ENCODE peak calls at places on chromosomes 2 and 18, in six cellular contexts. Q, T, B, K, M and L are unnamed samples.

GRCh38 chr2:240435457-240435954 is at the start of gene GPC1:
- DNase-seq in B (peak; percentile 56), K (peak; percentile 89), T (peak; percentile 80), M (peak; percentile 85), Q (peak; percentile 64), L (peak; percentile 85)

GRCh38 chr2:85861180-85861579 is 27.6 kb downstream of the ST3GAL5 start:
- DNase-seq in Q (no peak), B (no peak), M (no peak), T (no peak), K (no peak), L (no peak)

GRCh38 chr2:151032741-151033152 is 228.9 kb downstream of the RBM43 start:
- DNase-seq in B (peak; percentile 94), T (no peak), M (no peak), K (no peak), Q (no peak), L (no peak)

GRCh38 chr2:175560521-175561164 is 379.1 kb upstream of the ATP5MC3 start:
- DNase-seq in Q (no peak), B (no peak), T (no peak), M (no peak), K (no peak), L (no peak)

GRCh38 chr2:135030826-135031225 is 16.4 kb downstream of the MAP3K19 start:
- DNase-seq in Q (no peak), B (peak; percentile 39), M (no peak), K (peak; percentile 74), T (no peak), L (no peak)

GRCh38 chr2:25018681-25019080 is 23.2 kb upstream of the EFR3B start:
- DNase-seq in M (no peak), K (no peak), T (no peak), B (no peak), Q (no peak), L (no peak)

GRCh38 chr2:174059178-174059874 is 94.2 kb upstream of the SP3 start:
- DNase-seq in K (no peak), B (peak; percentile 72), Q (no peak), M (no peak), T (no peak), L (no peak)

GRCh38 chr2:86150502-86150901 is 44.5 kb downstream of the PTCD3 start:
- DNase-seq in B (no peak), K (no peak), Q (no peak), T (no peak), M (no peak), L (no peak)

GRCh38 chr18:68428026-68428425 is 286.9 kb downstream of the TMX3 start:
- DNase-seq in K (no peak), M (no peak), B (peak; percentile 95), Q (no peak), T (no peak), L (no peak)

GRCh38 chr2:128714861-128715312 is 396.2 kb upstream of the HS6ST1 start:
- DNase-seq in T (no peak), M (no peak), K (peak; percentile 6), B (no peak), Q (no peak), L (no peak)

GRCh38 chr18:12944724-12945123 is 3.1 kb upstream of the SEH1L start:
- DNase-seq in K (no peak), B (peak; percentile 20), T (peak; percentile 35), Q (no peak), M (no peak), L (no peak)

GRCh38 chr2:219142329-219142728 is 18.3 kb downstream of the NHEJ1 start:
- DNase-seq in B (peak; percentile 68), K (no peak), Q (no peak), M (no peak), T (peak; percentile 66), L (no peak)

GRCh38 chr2:110741491-110741980 is 9.2 kb downstream of the ACOXL start:
- DNase-seq in K (no peak), M (no peak), Q (no peak), B (peak; percentile 65), T (no peak), L (no peak)

DNA sequence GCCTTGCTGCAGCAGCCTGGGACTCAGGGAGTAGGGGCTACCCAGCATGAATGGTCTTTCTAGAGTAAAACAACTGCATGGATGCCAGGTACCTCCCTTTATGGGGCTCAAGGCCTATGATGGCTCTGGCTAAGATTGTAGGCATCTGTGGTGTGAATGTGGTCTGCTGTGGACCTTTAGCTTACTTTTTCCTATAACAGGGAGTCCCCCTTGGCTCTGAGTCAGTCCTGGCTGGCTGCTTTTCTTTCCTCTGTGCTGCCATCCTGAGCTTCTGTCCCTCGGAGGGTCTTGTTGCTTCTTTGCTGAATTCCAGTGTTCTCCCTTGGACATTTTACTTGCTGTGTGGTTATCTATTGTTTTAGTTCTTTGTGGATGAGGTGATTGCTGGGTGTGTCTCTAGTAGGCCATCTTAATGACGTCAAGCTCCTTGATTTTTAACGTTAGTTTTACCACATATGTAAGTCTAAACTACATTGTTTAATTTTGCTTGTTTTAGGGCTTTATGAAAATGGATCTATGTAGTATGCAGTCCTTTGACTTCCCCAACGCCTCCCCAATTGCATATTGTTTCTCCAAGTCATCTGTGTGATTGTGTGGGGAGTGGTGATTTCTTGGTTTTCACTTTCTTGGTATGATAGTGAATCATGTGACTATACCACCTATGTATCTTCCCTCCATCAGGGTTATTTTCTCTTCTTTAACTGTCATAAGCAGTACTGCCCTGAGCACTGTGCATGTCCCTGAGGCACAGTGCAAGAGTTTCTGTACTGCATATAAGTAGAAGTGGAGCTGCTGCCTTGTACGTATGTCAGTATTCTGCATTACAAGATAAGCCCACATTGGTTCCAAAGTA is 92.4 kb downstream of the NCK2 start:
- DNase-seq in M (no peak), Q (no peak), K (no peak), B (no peak), T (no peak), L (no peak)
- H3K9me3 ChIP-seq in M (no peaks in the 10 kb centered on the region), Q (peaks cover 9% of the 10 kb centered on the region), K (no peaks in the 10 kb centered on the region), B (no peaks in the 10 kb centered on the region), T (peaks cover 21% of the 10 kb centered on the region), L (peaks cover 48% of the 10 kb centered on the region)

DNA sequence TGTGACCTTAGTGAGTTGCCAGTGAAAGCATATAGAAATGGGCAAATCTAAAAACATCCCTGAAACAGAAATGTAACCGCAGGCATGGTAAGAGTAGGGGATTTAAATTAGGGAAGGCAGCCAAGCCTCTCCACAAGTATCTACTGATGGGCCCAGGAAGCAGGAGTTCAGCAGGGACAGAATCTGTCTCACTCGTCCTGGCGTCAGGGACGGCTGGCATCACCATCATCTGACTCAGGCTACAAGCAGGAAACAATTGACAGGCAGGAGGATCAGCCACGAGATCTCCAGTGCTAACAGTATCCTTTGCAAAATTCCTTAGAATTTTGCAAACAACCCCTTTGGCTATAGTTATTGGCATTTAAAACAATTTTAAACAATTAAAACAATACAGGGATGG is 61.3 kb downstream of the SMAD4 start:
- DNase-seq in K (no peak), Q (no peak), M (no peak), T (no peak), B (no peak), L (no peak)
- TF ChIP-seq CTCF in K (no peak), Q (no peak), M (no peak), T (no peak), B (no peak), L (no peak)

GRCh38 chr18:49094136-49094535 is 143.4 kb upstream of the SMAD7 start:
- DNase-seq in T (no peak), M (no peak), Q (no peak), B (peak; percentile 4), K (no peak), L (no peak)

GRCh38 chr18:49090901-49091300 is 140.1 kb upstream of the SMAD7 start:
- DNase-seq in B (no peak), Q (no peak), T (no peak), M (no peak), K (no peak), L (no peak)

GRCh38 chr18:49089049-49089448 is 138.3 kb upstream of the SMAD7 start:
- DNase-seq in M (no peak), B (no peak), Q (no peak), T (no peak), K (no peak), L (no peak)
- H3K4me1 ChIP-seq in M (no peaks in the 10 kb centered on the region), B (peaks cover 2% of the 10 kb centered on the region), Q (no peaks in the 10 kb centered on the region), T (no peaks in the 10 kb centered on the region), K (no peaks in the 10 kb centered on the region), L (no peaks in the 10 kb centered on the region)

GRCh38 chr2:196128749-196129148 is 42.6 kb downstream of the STK17B start:
- DNase-seq in Q (no peak), B (no peak), T (no peak), K (no peak), M (no peak), L (no peak)

GRCh38 chr2:196131949-196132925 is 39.1 kb downstream of the STK17B start:
- DNase-seq in T (no peak), K (no peak), M (no peak), Q (peak; percentile 36), B (peak; percentile 23), L (no peak)

GRCh38 chr2:196131384-196131861 is 40.0 kb downstream of the STK17B start:
- DNase-seq in K (no peak), Q (peak; percentile 52), B (no peak), T (peak; percentile 29), M (no peak), L (no peak)

GRCh38 chr2:196125596-196125995 is 45.8 kb downstream of the STK17B start:
- DNase-seq in M (no peak), B (peak; percentile 16), Q (no peak), K (no peak), T (no peak), L (no peak)

DNA sequence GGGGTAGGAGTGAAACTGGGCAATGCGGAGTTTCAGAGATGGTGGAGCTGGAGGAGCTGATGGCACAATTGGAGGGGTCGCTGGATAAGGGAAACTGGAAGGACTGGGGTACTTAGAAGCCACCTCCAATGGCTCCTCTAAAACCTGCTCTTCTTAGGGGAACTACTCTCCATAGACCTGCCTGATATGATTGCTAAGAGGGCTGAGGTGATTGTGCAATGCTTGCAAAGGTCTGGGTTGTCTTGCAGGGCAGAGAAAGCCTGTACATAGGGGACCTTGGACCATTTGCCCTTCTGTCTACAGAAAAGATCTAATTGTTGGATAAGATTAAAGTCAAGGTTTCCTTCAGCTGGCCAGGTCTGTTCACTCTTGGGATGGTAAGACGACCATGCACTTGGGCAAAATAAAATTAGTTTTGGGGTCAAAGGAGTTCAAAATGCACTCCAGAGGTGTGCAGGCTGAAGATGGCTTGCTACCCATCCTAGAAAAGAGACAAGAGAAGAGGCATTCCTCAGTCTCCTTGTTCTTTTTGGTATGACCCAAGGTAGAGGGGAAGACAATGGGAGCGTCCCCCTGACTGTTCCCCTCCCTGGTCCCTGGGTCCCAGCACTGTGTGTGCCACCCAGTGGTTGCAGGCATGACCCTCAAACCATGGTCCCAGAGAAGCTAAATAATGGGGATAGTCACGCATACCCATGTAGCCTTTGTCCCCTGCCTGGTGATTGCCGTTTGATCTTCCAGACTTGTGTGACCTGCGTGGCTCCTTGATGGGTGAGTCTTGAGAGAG is 41.1 kb downstream of the STK17B start:
- DNase-seq in Q (no peak), K (no peak), T (no peak), M (no peak), B (no peak), L (no peak)
- H3K9me3 ChIP-seq in Q (peaks cover 40% of the 10 kb centered on the region), K (no peaks in the 10 kb centered on the region), T (peaks cover 34% of the 10 kb centered on the region), M (peaks cover 13% of the 10 kb centered on the region), B (peaks cover 27% of the 10 kb centered on the region), L (peaks cover 86% of the 10 kb centered on the region)

DNA sequence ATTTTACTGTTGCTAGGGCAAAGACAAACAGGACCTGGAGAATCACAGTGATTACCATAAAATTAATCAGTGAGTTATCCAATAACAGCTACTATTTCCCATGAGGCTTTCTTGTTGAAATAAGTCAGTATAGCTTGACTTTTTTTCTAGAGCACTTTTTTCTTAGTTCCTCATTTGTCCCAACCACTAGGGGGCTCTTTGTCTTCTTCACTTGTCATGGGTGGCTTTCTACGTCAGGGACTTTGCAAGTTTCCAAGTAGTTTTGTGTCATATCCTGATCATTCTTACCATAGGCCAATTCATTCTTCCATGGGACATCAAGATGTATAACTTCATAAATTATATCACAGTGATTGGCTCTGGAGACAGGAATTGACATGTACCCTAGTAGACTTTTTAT is 1019.6 kb upstream of the PIK3C3 start:
- DNase-seq in K (peak; percentile 6), B (no peak), T (no peak), M (no peak), Q (no peak), L (no peak)
- TF ChIP-seq CTCF in K (peak; percentile 52), B (peak; percentile 29), T (no peak), M (no peak), Q (no peak), L (no peak)